ENCODE peak calls at places on chromosomes 11 and 22, in eight cellular contexts. K is fibroblast of lung, G is K562, V is SK-N-MC, E is left ventricle myocardium inferior, T is cardiac fibroblast, O is colonic mucosa, L is SJSA1. S is an unnamed sample.

GRCh38 chr11:90701040-90701439 is 478.2 kb upstream of the CHORDC1 start:
- DNase-seq in K (no peak), G (no peak), V (no peak), E (no peak), T (peak; percentile 2), O (no peak), L (no peak), S (no peak)

GRCh38 chr11:61854206-61854875 is 26.2 kb downstream of the FADS2 start:
- DNase-seq in K (no peak), G (no peak), V (no peak), E (no peak), T (no peak), O (no peak), L (no peak), S (no peak)

GRCh38 chr11:8090756-8091155 is 9.7 kb downstream of the TUB start:
- DNase-seq in K (peak; percentile 32), G (peak; percentile 22), V (no peak), E (no peak), T (peak; percentile 54), O (no peak), L (no peak), S (peak; percentile 52)

GRCh38 chr11:113114452-113115027 is 153.3 kb downstream of the NCAM1 start:
- DNase-seq in K (peak; percentile 46), G (peak; percentile 9), V (peak; percentile 28), E (peak; percentile 28), T (peak; percentile 22), O (peak; percentile 25), L (peak; percentile 53), S (peak; percentile 25)

GRCh38 chr11:32113200-32113599 is 22.3 kb downstream of the RCN1 start:
- DNase-seq in K (no peak), G (no peak), V (no peak), E (no peak), T (peak; percentile 28), O (no peak), L (no peak), S (no peak)

GRCh38 chr11:94866231-94866827 is 98.2 kb downstream of the AMOTL1 start:
- DNase-seq in K (peak; percentile 15), G (no peak), V (no peak), E (no peak), T (no peak), O (no peak), L (no peak), S (no peak)

GRCh38 chr11:1391165-1392010 is 1.7 kb downstream of the BRSK2 start:
- DNase-seq in K (no peak), G (no peak), V (no peak), E (no peak), T (no peak), O (no peak), L (no peak), S (no peak)

GRCh38 chr11:83403990-83404389 is 117.8 kb upstream of the CCDC90B start:
- DNase-seq in K (no peak), G (no peak), V (peak; percentile 75), E (no peak), T (no peak), O (no peak), L (no peak), S (no peak)

GRCh38 chr11:590997-591396 is 14.7 kb downstream of the PHRF1 start:
- DNase-seq in K (no peak), G (no peak), V (no peak), E (no peak), T (no peak), O (no peak), L (no peak), S (no peak)

GRCh38 chr22:39527481-39527961 is 5.0 kb downstream of the RPS19BP1 start:
- DNase-seq in K (no peak), G (no peak), V (no peak), E (no peak), T (no peak), O (peak; percentile 85), L (no peak), S (no peak)

GRCh38 chr11:27998552-27998951 is 109.4 kb downstream of the KIF18A start:
- DNase-seq in K (no peak), G (no peak), V (no peak), E (no peak), T (no peak), O (no peak), L (no peak), S (no peak)

GRCh38 chr11:70505761-70506657 is 107.7 kb downstream of the CTTN start:
- DNase-seq in K (no peak), G (no peak), V (no peak), E (peak; percentile 6), T (no peak), O (no peak), L (no peak), S (no peak)

GRCh38 chr11:16767137-16767536 is 28.7 kb downstream of the C11orf58 start:
- DNase-seq in K (no peak), G (no peak), V (no peak), E (no peak), T (no peak), O (no peak), L (no peak), S (no peak)

GRCh38 chr22:39290724-39291161 is 28.7 kb downstream of the RPL3 start:
- DNase-seq in K (peak; percentile 64), G (no peak), V (no peak), E (peak; percentile 86), T (peak; percentile 82), O (no peak), L (peak; percentile 91), S (no peak)

GRCh38 chr11:113697798-113698407 is 8.2 kb downstream of the TMPRSS5 start:
- DNase-seq in K (peak; percentile 51), G (no peak), V (no peak), E (no peak), T (no peak), O (no peak), L (no peak), S (no peak)

GRCh38 chr11:20599424-20600346 is at the start of gene SLC6A5:
- DNase-seq in K (peak; percentile 11), G (peak; percentile 64), V (no peak), E (peak; percentile 32), T (peak; percentile 49), O (no peak), L (no peak), S (no peak)

GRCh38 chr22:42275970-42276369 is 5.5 kb upstream of the TCF20 start:
- DNase-seq in K (no peak), G (no peak), V (no peak), E (no peak), T (no peak), O (no peak), L (no peak), S (no peak)

GRCh38 chr11:71340076-71340606 is 87.8 kb upstream of the SHANK2 start:
- DNase-seq in K (no peak), G (no peak), V (no peak), E (no peak), T (no peak), O (no peak), L (no peak), S (no peak)

GRCh38 chr11:14642873-14643696 is 519 bp upstream of the PDE3B start:
- DNase-seq in K (no peak), G (peak; percentile 35), V (no peak), E (no peak), T (no peak), O (no peak), L (no peak), S (no peak)

DNA sequence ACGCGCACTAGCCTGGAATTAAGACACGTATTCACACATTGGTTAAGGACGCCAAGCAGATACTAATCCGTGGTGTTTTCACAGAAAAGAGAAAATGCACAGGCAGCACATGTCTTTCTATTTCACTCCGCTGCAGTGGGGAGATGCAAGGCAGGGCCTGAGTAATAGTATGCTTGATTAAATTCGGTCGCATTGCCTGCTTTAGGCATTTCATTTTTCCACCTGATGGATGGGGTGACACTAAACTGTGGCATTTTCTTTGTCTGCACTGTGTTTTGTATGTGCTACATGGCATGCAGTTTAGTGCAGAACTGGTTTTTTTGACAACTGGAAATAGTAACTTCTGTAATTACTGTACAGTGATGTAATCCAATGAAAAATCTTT is 94.9 kb downstream of the SLC17A6 start:
- DNase-seq in K (peak; percentile 78), G (no peak), V (no peak), E (no peak), T (no peak), O (no peak), L (no peak), S (no peak)
- H3K4me3 ChIP-seq in K (peak overlapping the region; percentile 52), G (no peak overlapping the region), V (no peak overlapping the region), E (peak overlapping the region; percentile 66), T (peak overlapping the region; percentile 31), O (no peak overlapping the region), L (no peak overlapping the region), S (no peak overlapping the region)

DNA sequence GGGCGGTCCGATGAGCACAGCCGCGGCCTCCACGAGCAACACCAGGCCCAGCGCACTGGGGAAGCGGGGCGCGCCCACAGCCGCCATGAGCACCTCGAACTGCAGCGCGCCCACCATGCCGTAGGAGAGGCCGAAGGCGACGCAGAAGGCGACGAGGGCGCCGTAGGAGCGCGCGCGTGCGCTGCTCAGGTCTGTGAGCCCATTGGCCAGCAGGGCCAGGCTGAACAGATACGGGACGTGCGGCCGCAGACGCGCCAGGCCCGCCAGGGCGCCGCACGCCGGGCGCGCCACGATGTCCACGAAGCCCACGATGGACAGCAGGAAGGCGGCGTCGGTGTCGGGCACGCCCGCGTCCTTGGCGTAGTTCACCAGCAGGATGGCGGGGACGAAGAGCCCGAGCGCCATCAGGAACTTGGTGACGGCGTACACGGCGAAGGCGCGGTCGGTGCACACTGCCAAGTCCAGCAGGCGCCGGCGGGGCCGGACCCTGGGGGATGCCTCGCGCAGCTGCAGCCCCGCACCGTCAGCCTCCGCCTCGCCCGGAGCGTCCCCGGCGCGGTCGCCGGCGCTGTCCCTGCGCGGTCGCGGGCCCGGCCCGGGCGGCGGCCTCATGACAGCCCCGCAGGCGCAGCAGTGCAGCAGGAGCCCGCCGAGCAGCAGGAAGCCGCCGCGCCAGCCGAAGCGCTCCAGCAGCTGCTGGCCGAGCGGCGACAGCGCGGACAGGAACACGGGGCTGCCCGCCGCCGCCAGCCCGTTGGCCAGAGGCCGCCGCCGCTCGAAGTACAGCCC is 2.9 kb downstream of the SLC16A8 start:
- DNase-seq in K (peak; percentile 41), G (no peak), V (no peak), E (peak; percentile 41), T (peak; percentile 38), O (peak; percentile 41), L (no peak), S (no peak)
- H3K4me3 ChIP-seq in K (no peak overlapping the region), G (no peak overlapping the region), V (peak overlapping the region; percentile 64), E (peak overlapping the region; percentile 65), T (peak overlapping the region; percentile 33), O (peak overlapping the region; percentile 26), L (peak overlapping the region; percentile 25), S (peak overlapping the region; percentile 49)

DNA sequence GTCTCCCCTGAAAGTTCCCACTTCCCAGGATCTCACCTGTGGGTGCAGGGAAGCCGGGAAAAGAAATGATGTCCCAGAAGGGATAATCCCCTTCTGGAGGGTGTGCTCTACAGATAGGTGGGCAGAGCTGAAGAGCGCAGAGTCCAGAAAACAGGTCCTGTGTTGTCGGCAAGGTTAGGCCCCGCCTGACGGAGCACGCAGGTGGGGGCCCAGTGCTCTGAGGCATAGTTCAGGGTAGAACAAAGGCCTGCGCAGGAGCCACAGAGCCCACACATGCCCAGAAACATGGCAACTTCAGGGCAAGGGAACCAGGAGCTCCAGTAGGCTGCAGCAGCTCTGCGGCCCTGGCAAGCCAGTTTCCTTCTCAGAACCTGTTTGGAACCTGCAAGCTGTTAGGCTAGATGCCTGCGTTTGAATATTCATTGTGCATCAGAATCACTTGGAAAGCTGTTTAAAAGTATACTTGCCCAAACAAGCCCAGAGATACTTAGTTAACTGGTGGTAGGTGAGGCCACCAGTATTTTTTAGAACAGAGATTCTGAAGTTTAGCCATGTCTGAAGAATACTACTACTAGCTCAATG is 386.6 kb downstream of the BUD13 start:
- DNase-seq in K (no peak), G (no peak), V (no peak), E (no peak), T (no peak), O (no peak), L (no peak), S (no peak)
- H3K4me3 ChIP-seq in K (no peak overlapping the region), G (no peak overlapping the region), V (no peak overlapping the region), E (no peak overlapping the region), T (no peak overlapping the region), O (no peak overlapping the region), L (no peak overlapping the region), S (no peak overlapping the region)

GRCh38 chr22:21791635-21792625 is 56.3 kb upstream of the YPEL1 start:
- DNase-seq in K (peak; percentile 71), G (peak; percentile 90), V (no peak), E (no peak), T (peak; percentile 36), O (no peak), L (no peak), S (no peak)
- H3K4me3 ChIP-seq in K (no peak overlapping the region), G (no peak overlapping the region), V (no peak overlapping the region), E (no peak overlapping the region), T (no peak overlapping the region), O (no peak overlapping the region), L (no peak overlapping the region), S (no peak overlapping the region)